ENCODE peak calls at places on chromosomes 11 and 22, in nine cellular contexts. One of them, this sample, is unnamed.

GRCh38 chr11:8382436-8383053 is 118.9 kb upstream of the LMO1 start:
- DNase-seq in fibroblast of the aortic adventitia: no peak
- DNase-seq in A549: no peak
- DNase-seq in neural progenitor cell: no peak
- DNase-seq in DND-41: no peak
- DNase-seq in BE2C: no peak
- DNase-seq in choroid plexus epithelial cell: peak
- DNase-seq in kidney epithelial cell: peak
- DNase-seq in pancreas: no peak
- DNase-seq in this sample: no peak

GRCh38 chr11:7591992-7592391 is 78.2 kb downstream of the PPFIBP2 start:
- DNase-seq in DND-41: no peak
- DNase-seq in pancreas: no peak
- DNase-seq in A549: no peak
- DNase-seq in fibroblast of the aortic adventitia: no peak
- DNase-seq in choroid plexus epithelial cell: no peak
- DNase-seq in BE2C: no peak
- DNase-seq in neural progenitor cell: no peak
- DNase-seq in kidney epithelial cell: no peak
- DNase-seq in this sample: no peak

GRCh38 chr11:8604078-8604723 is 10.2 kb upstream of the STK33 start:
- DNase-seq in kidney epithelial cell: peak
- DNase-seq in DND-41: peak
- DNase-seq in fibroblast of the aortic adventitia: peak
- DNase-seq in BE2C: peak
- DNase-seq in pancreas: peak
- DNase-seq in A549: peak
- DNase-seq in neural progenitor cell: peak
- DNase-seq in choroid plexus epithelial cell: peak
- DNase-seq in this sample: peak

GRCh38 chr11:69662021-69662698 is 13.0 kb downstream of the LTO1 start:
- DNase-seq in A549: peak
- DNase-seq in kidney epithelial cell: no peak
- DNase-seq in pancreas: no peak
- DNase-seq in DND-41: no peak
- DNase-seq in choroid plexus epithelial cell: no peak
- DNase-seq in fibroblast of the aortic adventitia: peak
- DNase-seq in BE2C: no peak
- DNase-seq in neural progenitor cell: peak
- DNase-seq in this sample: no peak

GRCh38 chr11:57440744-57441414 is 14.0 kb upstream of the SLC43A3 start:
- DNase-seq in choroid plexus epithelial cell: no peak
- DNase-seq in neural progenitor cell: no peak
- DNase-seq in fibroblast of the aortic adventitia: no peak
- DNase-seq in A549: no peak
- DNase-seq in BE2C: no peak
- DNase-seq in DND-41: no peak
- DNase-seq in kidney epithelial cell: no peak
- DNase-seq in pancreas: no peak
- DNase-seq in this sample: no peak

GRCh38 chr11:83159901-83160865 is 3.3 kb downstream of the PCF11 start:
- DNase-seq in choroid plexus epithelial cell: peak
- DNase-seq in neural progenitor cell: no peak
- DNase-seq in A549: no peak
- DNase-seq in kidney epithelial cell: no peak
- DNase-seq in pancreas: no peak
- DNase-seq in BE2C: no peak
- DNase-seq in DND-41: no peak
- DNase-seq in fibroblast of the aortic adventitia: peak
- DNase-seq in this sample: no peak

GRCh38 chr11:78192223-78192719 is 3.6 kb downstream of the USP35 start:
- DNase-seq in A549: no peak
- DNase-seq in fibroblast of the aortic adventitia: no peak
- DNase-seq in pancreas: peak
- DNase-seq in kidney epithelial cell: no peak
- DNase-seq in DND-41: no peak
- DNase-seq in neural progenitor cell: no peak
- DNase-seq in BE2C: no peak
- DNase-seq in choroid plexus epithelial cell: no peak
- DNase-seq in this sample: no peak

GRCh38 chr22:28397324-28397723 is 282.3 kb downstream of the TTC28 start:
- DNase-seq in pancreas: no peak
- DNase-seq in fibroblast of the aortic adventitia: no peak
- DNase-seq in kidney epithelial cell: no peak
- DNase-seq in DND-41: no peak
- DNase-seq in neural progenitor cell: no peak
- DNase-seq in BE2C: no peak
- DNase-seq in A549: no peak
- DNase-seq in choroid plexus epithelial cell: no peak
- DNase-seq in this sample: no peak

GRCh38 chr11:74283580-74284180 is 27.8 kb downstream of the P4HA3 start:
- DNase-seq in choroid plexus epithelial cell: no peak
- DNase-seq in BE2C: no peak
- DNase-seq in DND-41: no peak
- DNase-seq in pancreas: no peak
- DNase-seq in kidney epithelial cell: no peak
- DNase-seq in fibroblast of the aortic adventitia: no peak
- DNase-seq in A549: no peak
- DNase-seq in neural progenitor cell: no peak
- DNase-seq in this sample: no peak

GRCh38 chr11:56764976-56765375 is 16.5 kb upstream of the OR9G4 start:
- DNase-seq in DND-41: no peak
- DNase-seq in neural progenitor cell: no peak
- DNase-seq in kidney epithelial cell: no peak
- DNase-seq in fibroblast of the aortic adventitia: no peak
- DNase-seq in A549: no peak
- DNase-seq in choroid plexus epithelial cell: no peak
- DNase-seq in pancreas: no peak
- DNase-seq in BE2C: no peak
- DNase-seq in this sample: no peak

GRCh38 chr11:75240381-75241035 is at the start of gene TPBGL:
- DNase-seq in pancreas: no peak
- DNase-seq in A549: no peak
- DNase-seq in fibroblast of the aortic adventitia: no peak
- DNase-seq in kidney epithelial cell: no peak
- DNase-seq in BE2C: peak
- DNase-seq in choroid plexus epithelial cell: peak
- DNase-seq in neural progenitor cell: peak
- DNase-seq in DND-41: no peak
- DNase-seq in this sample: no peak

GRCh38 chr11:133576351-133576750 is 44.0 kb upstream of the OPCML start:
- DNase-seq in A549: no peak
- DNase-seq in choroid plexus epithelial cell: no peak
- DNase-seq in DND-41: peak
- DNase-seq in BE2C: peak
- DNase-seq in fibroblast of the aortic adventitia: no peak
- DNase-seq in pancreas: no peak
- DNase-seq in kidney epithelial cell: no peak
- DNase-seq in neural progenitor cell: peak
- DNase-seq in this sample: no peak

GRCh38 chr11:2799881-2800654 is 85.5 kb downstream of the CDKN1C start:
- DNase-seq in BE2C: peak
- DNase-seq in A549: no peak
- DNase-seq in choroid plexus epithelial cell: no peak
- DNase-seq in kidney epithelial cell: no peak
- DNase-seq in fibroblast of the aortic adventitia: no peak
- DNase-seq in neural progenitor cell: no peak
- DNase-seq in DND-41: no peak
- DNase-seq in pancreas: peak
- DNase-seq in this sample: no peak

GRCh38 chr11:117314840-117315239 is 1.2 kb downstream of the BACE1 start:
- DNase-seq in choroid plexus epithelial cell: no peak
- DNase-seq in kidney epithelial cell: no peak
- DNase-seq in neural progenitor cell: peak
- DNase-seq in BE2C: peak
- DNase-seq in DND-41: no peak
- DNase-seq in pancreas: no peak
- DNase-seq in fibroblast of the aortic adventitia: no peak
- DNase-seq in A549: no peak
- DNase-seq in this sample: no peak

GRCh38 chr11:62883677-62884076 is 3.0 kb downstream of the SLC3A2 start:
- DNase-seq in A549: no peak
- DNase-seq in fibroblast of the aortic adventitia: no peak
- DNase-seq in pancreas: no peak
- DNase-seq in BE2C: no peak
- DNase-seq in DND-41: no peak
- DNase-seq in neural progenitor cell: no peak
- DNase-seq in choroid plexus epithelial cell: no peak
- DNase-seq in kidney epithelial cell: no peak
- DNase-seq in this sample: no peak

GRCh38 chr11:126993599-126993998 is 7.0 kb downstream of the KIRREL3 start:
- DNase-seq in A549: no peak
- DNase-seq in fibroblast of the aortic adventitia: no peak
- DNase-seq in DND-41: no peak
- DNase-seq in choroid plexus epithelial cell: no peak
- DNase-seq in BE2C: no peak
- DNase-seq in neural progenitor cell: no peak
- DNase-seq in kidney epithelial cell: no peak
- DNase-seq in pancreas: no peak
- DNase-seq in this sample: peak

GRCh38 chr11:117828641-117829368 is 4.3 kb upstream of the FXYD2 start:
- DNase-seq in kidney epithelial cell: peak
- DNase-seq in DND-41: peak
- DNase-seq in fibroblast of the aortic adventitia: peak
- DNase-seq in pancreas: no peak
- DNase-seq in A549: peak
- DNase-seq in BE2C: peak
- DNase-seq in choroid plexus epithelial cell: peak
- DNase-seq in neural progenitor cell: no peak
- DNase-seq in this sample: no peak

GRCh38 chr11:32244453-32244852 is 153.6 kb downstream of the RCN1 start:
- DNase-seq in choroid plexus epithelial cell: no peak
- DNase-seq in A549: no peak
- DNase-seq in fibroblast of the aortic adventitia: no peak
- DNase-seq in pancreas: no peak
- DNase-seq in DND-41: no peak
- DNase-seq in BE2C: no peak
- DNase-seq in neural progenitor cell: no peak
- DNase-seq in kidney epithelial cell: no peak
- DNase-seq in this sample: no peak

GRCh38 chr22:49600891-49601431 is 226.7 kb downstream of the BRD1 start:
- DNase-seq in choroid plexus epithelial cell: no peak
- DNase-seq in pancreas: no peak
- DNase-seq in BE2C: no peak
- DNase-seq in A549: no peak
- DNase-seq in neural progenitor cell: no peak
- DNase-seq in DND-41: peak
- DNase-seq in fibroblast of the aortic adventitia: no peak
- DNase-seq in kidney epithelial cell: no peak
- DNase-seq in this sample: no peak

GRCh38 chr22:50307891-50308596 is 598 bp upstream of the PLXNB2 start:
- DNase-seq in kidney epithelial cell: no peak
- DNase-seq in BE2C: no peak
- DNase-seq in A549: no peak
- DNase-seq in fibroblast of the aortic adventitia: no peak
- DNase-seq in choroid plexus epithelial cell: no peak
- DNase-seq in neural progenitor cell: no peak
- DNase-seq in pancreas: peak
- DNase-seq in DND-41: no peak
- DNase-seq in this sample: no peak

GRCh38 chr11:30960387-30960992 is 374.3 kb upstream of the MPPED2 start:
- DNase-seq in pancreas: no peak
- DNase-seq in A549: peak
- DNase-seq in BE2C: no peak
- DNase-seq in choroid plexus epithelial cell: peak
- DNase-seq in fibroblast of the aortic adventitia: peak
- DNase-seq in DND-41: no peak
- DNase-seq in kidney epithelial cell: no peak
- DNase-seq in neural progenitor cell: peak
- DNase-seq in this sample: peak

GRCh38 chr11:11349051-11349450 is 4.0 kb downstream of the CSNK2A3 start:
- DNase-seq in kidney epithelial cell: no peak
- DNase-seq in pancreas: no peak
- DNase-seq in fibroblast of the aortic adventitia: peak
- DNase-seq in BE2C: no peak
- DNase-seq in choroid plexus epithelial cell: no peak
- DNase-seq in DND-41: no peak
- DNase-seq in A549: no peak
- DNase-seq in neural progenitor cell: no peak
- DNase-seq in this sample: no peak
- TF ChIP-seq CTCF in kidney epithelial cell: no peak
- TF ChIP-seq CTCF in pancreas: no peak
- TF ChIP-seq CTCF in fibroblast of the aortic adventitia: no peak
- TF ChIP-seq CTCF in BE2C: no peak
- TF ChIP-seq CTCF in choroid plexus epithelial cell: no peak
- TF ChIP-seq CTCF in DND-41: no peak
- TF ChIP-seq CTCF in A549: no peak
- TF ChIP-seq CTCF in neural progenitor cell: no peak
- TF ChIP-seq CTCF in this sample: no peak

DNA sequence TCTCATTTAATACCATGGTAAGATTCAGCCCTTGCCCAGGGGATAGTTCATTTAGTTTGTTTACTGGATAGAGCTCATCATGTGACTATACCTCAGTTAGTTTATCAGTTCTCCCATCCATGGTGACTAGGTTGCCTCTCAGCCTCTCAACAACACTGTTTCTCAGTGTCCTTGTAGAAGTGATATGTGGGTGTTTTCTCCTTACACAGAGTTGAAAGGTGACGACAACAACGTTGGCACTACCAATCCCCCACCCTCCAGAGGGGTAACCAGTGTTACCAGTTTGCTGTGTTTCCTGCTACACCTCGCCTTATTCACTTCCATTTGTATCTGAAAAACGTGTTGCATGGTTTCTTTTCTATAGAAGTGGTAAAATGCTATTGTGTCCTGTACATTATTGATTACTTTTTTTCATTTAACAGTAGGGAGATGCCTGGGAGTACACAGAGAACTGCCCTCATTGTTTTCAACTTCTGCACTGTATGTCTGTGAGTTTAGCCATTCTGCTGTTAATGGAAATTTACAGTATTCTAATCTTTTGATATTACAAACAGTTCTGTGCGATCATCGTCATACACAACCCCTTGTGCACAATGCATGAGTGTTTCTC is 11.6 kb downstream of the NEAT1 start:
- DNase-seq in kidney epithelial cell: no peak
- DNase-seq in neural progenitor cell: no peak
- DNase-seq in DND-41: no peak
- DNase-seq in pancreas: no peak
- DNase-seq in choroid plexus epithelial cell: peak
- DNase-seq in BE2C: no peak
- DNase-seq in fibroblast of the aortic adventitia: peak
- DNase-seq in A549: no peak
- DNase-seq in this sample: no peak
- H3K4me3 ChIP-seq in kidney epithelial cell: no peak
- H3K4me3 ChIP-seq in neural progenitor cell: no peak
- H3K4me3 ChIP-seq in DND-41: no peak
- H3K4me3 ChIP-seq in pancreas: no peak
- H3K4me3 ChIP-seq in choroid plexus epithelial cell: peak
- H3K4me3 ChIP-seq in BE2C: no peak
- H3K4me3 ChIP-seq in fibroblast of the aortic adventitia: peak
- H3K4me3 ChIP-seq in A549: no peak
- H3K4me3 ChIP-seq in this sample: peak

GRCh38 chr11:36711104-36711825 is 113.2 kb upstream of the RAG2 start:
- DNase-seq in BE2C: no peak
- DNase-seq in A549: peak
- DNase-seq in neural progenitor cell: no peak
- DNase-seq in choroid plexus epithelial cell: peak
- DNase-seq in fibroblast of the aortic adventitia: no peak
- DNase-seq in DND-41: no peak
- DNase-seq in pancreas: no peak
- DNase-seq in kidney epithelial cell: no peak
- DNase-seq in this sample: no peak
- TF ChIP-seq CTCF in BE2C: peak
- TF ChIP-seq CTCF in A549: no peak
- TF ChIP-seq CTCF in neural progenitor cell: peak
- TF ChIP-seq CTCF in choroid plexus epithelial cell: peak
- TF ChIP-seq CTCF in fibroblast of the aortic adventitia: no peak
- TF ChIP-seq CTCF in DND-41: peak
- TF ChIP-seq CTCF in pancreas: no peak
- TF ChIP-seq CTCF in kidney epithelial cell: peak
- TF ChIP-seq CTCF in this sample: no peak

GRCh38 chr22:25453058-25453457 is 111.4 kb upstream of the GRK3 start:
- DNase-seq in A549: no peak
- DNase-seq in neural progenitor cell: no peak
- DNase-seq in pancreas: no peak
- DNase-seq in kidney epithelial cell: no peak
- DNase-seq in BE2C: no peak
- DNase-seq in fibroblast of the aortic adventitia: no peak
- DNase-seq in choroid plexus epithelial cell: no peak
- DNase-seq in DND-41: no peak
- DNase-seq in this sample: no peak
- H3K4me3 ChIP-seq in A549: no peak
- H3K4me3 ChIP-seq in neural progenitor cell: no peak
- H3K4me3 ChIP-seq in pancreas: no peak
- H3K4me3 ChIP-seq in kidney epithelial cell: no peak
- H3K4me3 ChIP-seq in BE2C: no peak
- H3K4me3 ChIP-seq in fibroblast of the aortic adventitia: no peak
- H3K4me3 ChIP-seq in choroid plexus epithelial cell: no peak
- H3K4me3 ChIP-seq in DND-41: no peak
- H3K4me3 ChIP-seq in this sample: no peak

This sample was measured in AG04449.